ENCODE peak calls at places on chromosome 15, in five cellular contexts. E, M, Q, W and J are unnamed samples.

GRCh38 chr15:59279023-59279422 is 72.4 kb downstream of the LDHAL6B start:
- DNase-seq in E (no peak), Q (no peak), M (no peak), W (no peak), J (no peak)

GRCh38 chr15:93913310-93913709 is 318.1 kb upstream of the MCTP2 start:
- DNase-seq in E (no peak), M (no peak), W (no peak), Q (no peak), J (no peak)

GRCh38 chr15:77497108-77497737 is 76.5 kb downstream of the HMG20A start:
- DNase-seq in Q (no peak), M (peak), W (peak), E (peak), J (peak)

GRCh38 chr15:81107889-81108288 is 26.2 kb upstream of the CFAP161 start:
- DNase-seq in E (no peak), M (no peak), Q (no peak), W (no peak), J (no peak)

GRCh38 chr15:25051399-25052154 is 96.8 kb downstream of the SNRPN start:
- DNase-seq in W (no peak), E (no peak), Q (no peak), M (no peak), J (no peak)

GRCh38 chr15:92306662-92307061 is 87.0 kb upstream of the ST8SIA2 start:
- DNase-seq in W (no peak), M (no peak), E (no peak), Q (no peak), J (peak)

GRCh38 chr15:44033894-44034293 is 161.2 kb downstream of the FRMD5 start:
- DNase-seq in M (no peak), W (peak), E (peak), Q (no peak), J (no peak)

GRCh38 chr15:57610130-57610529 is 18.4 kb downstream of the MYZAP start:
- DNase-seq in W (no peak), M (no peak), Q (no peak), E (peak), J (no peak)

GRCh38 chr15:40595219-40595618 is 1.2 kb downstream of the KNL1 start:
- DNase-seq in E (no peak), W (no peak), M (no peak), Q (no peak), J (no peak)

GRCh38 chr15:92290359-92290992 is 103.2 kb upstream of the ST8SIA2 start:
- DNase-seq in Q (no peak), M (no peak), E (no peak), W (no peak), J (no peak)

GRCh38 chr15:29773816-29774215 is 48.5 kb downstream of the TJP1 start:
- DNase-seq in M (no peak), W (no peak), E (peak), Q (no peak), J (no peak)

GRCh38 chr15:87207251-87207650 is 1049.3 kb downstream of the NTRK3 start:
- DNase-seq in E (no peak), Q (no peak), M (no peak), W (no peak), J (no peak)

GRCh38 chr15:95733931-95734330 is 596.6 kb upstream of the NR2F2 start:
- DNase-seq in M (no peak), W (no peak), Q (peak), E (no peak), J (no peak)

GRCh38 chr15:52789601-52790165 is 453 bp downstream of the ONECUT1 start:
- DNase-seq in E (peak), Q (no peak), W (no peak), M (no peak), J (no peak)

GRCh38 chr15:75097939-75098338 is 74.5 kb downstream of the PPCDC start:
- DNase-seq in M (no peak), W (no peak), Q (no peak), E (no peak), J (no peak)

GRCh38 chr15:69893863-69894262 is 203.9 kb downstream of the TLE3 start:
- DNase-seq in E (peak), Q (no peak), M (no peak), W (peak), J (no peak)

GRCh38 chr15:22888120-22888859 is 49.8 kb downstream of the NIPA2 start:
- DNase-seq in E (peak), W (no peak), Q (no peak), M (no peak), J (no peak)

GRCh38 chr15:69225355-69226027 is 65.1 kb downstream of the GLCE start:
- DNase-seq in W (no peak), Q (no peak), M (no peak), E (peak), J (no peak)

GRCh38 chr15:64693134-64693533 is 82.3 kb downstream of the RBPMS2 start:
- DNase-seq in W (peak), Q (no peak), M (no peak), E (peak), J (no peak)

GRCh38 chr15:38854506-38854905 is 289.9 kb upstream of the RASGRP1 start:
- DNase-seq in Q (no peak), W (no peak), E (no peak), M (no peak), J (no peak)

GRCh38 chr15:38683382-38684242 is 119.0 kb upstream of the RASGRP1 start:
- DNase-seq in Q (peak), E (peak), M (peak), W (peak), J (peak)

GRCh38 chr15:73599934-73600333 is 33.3 kb downstream of the NPTN start:
- DNase-seq in W (no peak), E (peak), M (no peak), Q (no peak), J (no peak)

GRCh38 chr15:70463453-70463834 is 299.9 kb downstream of the UACA start:
- DNase-seq in E (no peak), M (no peak), Q (no peak), W (no peak), J (no peak)

GRCh38 chr15:55834331-55834730 is 91.4 kb upstream of the PRTG start:
- DNase-seq in E (peak), M (no peak), W (no peak), Q (no peak), J (no peak)

GRCh38 chr15:41417418-41417811 is 520 bp downstream of the RTF1 start:
- DNase-seq in E (no peak), Q (peak), W (no peak), M (no peak), J (no peak)

GRCh38 chr15:81296673-81297072 is 27.3 kb downstream of the STARD5 start:
- DNase-seq in E (no peak), W (peak), Q (peak), M (no peak), J (no peak)

GRCh38 chr15:78195735-78196201 is 38.6 kb downstream of the ACSBG1 start:
- DNase-seq in M (no peak), Q (peak), W (no peak), E (no peak), J (no peak)

GRCh38 chr15:40047413-40048154 is 8.6 kb upstream of the SRP14 start:
- DNase-seq in W (no peak), Q (peak), M (no peak), E (peak), J (no peak)

GRCh38 chr15:20644026-20644425 is 102.4 kb upstream of the GOLGA6L6 start:
- DNase-seq in E (no peak), W (no peak), Q (no peak), M (no peak), J (no peak)

GRCh38 chr15:28921925-28922711 is 36.3 kb downstream of the APBA2 start:
- DNase-seq in Q (no peak), M (no peak), W (no peak), E (no peak), J (no peak)

GRCh38 chr15:68620721-68621528 is 42.1 kb downstream of the CORO2B start:
- DNase-seq in E (peak), M (no peak), Q (no peak), W (peak), J (peak)